ENCODE peak calls at places on chromosomes 13 and 19, in nine cellular contexts. One of them, this sample, is unnamed.
A peak's percentile ranks its signal among the peaks of the same experiment; 100 is the strongest.

GRCh38 chr13:110440946-110441731 is 120.4 kb downstream of the RAB20 start:
- DNase-seq in breast epithelium: no peak
- DNase-seq in fibroblast of lung: no peak
- DNase-seq in GOT3: no peak
- DNase-seq in frontal cortex: no peak
- DNase-seq in aorta: no peak
- DNase-seq in HFF-Myc: no peak
- DNase-seq in left ventricle myocardium inferior: no peak
- DNase-seq in central memory CD4-positive, alpha-beta T cell: no peak
- DNase-seq in this sample: no peak

GRCh38 chr13:76992548-76993001 is 694 bp downstream of the CLN5 start:
- DNase-seq in breast epithelium: peak; percentile 40
- DNase-seq in HFF-Myc: no peak
- DNase-seq in left ventricle myocardium inferior: no peak
- DNase-seq in frontal cortex: no peak
- DNase-seq in aorta: peak; percentile 57
- DNase-seq in fibroblast of lung: peak; percentile 14
- DNase-seq in central memory CD4-positive, alpha-beta T cell: no peak
- DNase-seq in GOT3: no peak
- DNase-seq in this sample: peak; percentile 66

GRCh38 chr13:42947925-42948324 is 44.1 kb downstream of the EPSTI1 start:
- DNase-seq in HFF-Myc: no peak
- DNase-seq in frontal cortex: no peak
- DNase-seq in aorta: no peak
- DNase-seq in fibroblast of lung: no peak
- DNase-seq in breast epithelium: no peak
- DNase-seq in GOT3: no peak
- DNase-seq in left ventricle myocardium inferior: no peak
- DNase-seq in central memory CD4-positive, alpha-beta T cell: no peak
- DNase-seq in this sample: no peak

GRCh38 chr13:97266328-97266727 is 44.2 kb downstream of the MBNL2 start:
- DNase-seq in fibroblast of lung: peak; percentile 61
- DNase-seq in aorta: no peak
- DNase-seq in frontal cortex: no peak
- DNase-seq in GOT3: no peak
- DNase-seq in left ventricle myocardium inferior: no peak
- DNase-seq in breast epithelium: no peak
- DNase-seq in central memory CD4-positive, alpha-beta T cell: no peak
- DNase-seq in HFF-Myc: no peak
- DNase-seq in this sample: no peak

GRCh38 chr13:68748038-68748437 is 1359.6 kb upstream of the ATXN8OS start:
- DNase-seq in fibroblast of lung: peak; percentile 65
- DNase-seq in aorta: no peak
- DNase-seq in HFF-Myc: no peak
- DNase-seq in frontal cortex: no peak
- DNase-seq in central memory CD4-positive, alpha-beta T cell: no peak
- DNase-seq in GOT3: no peak
- DNase-seq in left ventricle myocardium inferior: no peak
- DNase-seq in breast epithelium: no peak
- DNase-seq in this sample: no peak

GRCh38 chr13:113489549-113490495 is 689 bp downstream of the DCUN1D2 start:
- DNase-seq in breast epithelium: no peak
- DNase-seq in aorta: no peak
- DNase-seq in GOT3: no peak
- DNase-seq in fibroblast of lung: peak; percentile 48
- DNase-seq in central memory CD4-positive, alpha-beta T cell: peak; percentile 21
- DNase-seq in HFF-Myc: no peak
- DNase-seq in left ventricle myocardium inferior: no peak
- DNase-seq in frontal cortex: peak; percentile 54
- DNase-seq in this sample: peak; percentile 47

GRCh38 chr19:32265991-32266390 is 79.4 kb upstream of the ZNF507 start:
- DNase-seq in aorta: no peak
- DNase-seq in central memory CD4-positive, alpha-beta T cell: no peak
- DNase-seq in HFF-Myc: no peak
- DNase-seq in breast epithelium: no peak
- DNase-seq in frontal cortex: no peak
- DNase-seq in left ventricle myocardium inferior: no peak
- DNase-seq in fibroblast of lung: no peak
- DNase-seq in GOT3: no peak
- DNase-seq in this sample: no peak

GRCh38 chr19:46902402-46902766 is 41.6 kb downstream of the ARHGAP35 start:
- DNase-seq in frontal cortex: no peak
- DNase-seq in fibroblast of lung: peak; percentile 49
- DNase-seq in breast epithelium: peak; percentile 55
- DNase-seq in HFF-Myc: no peak
- DNase-seq in central memory CD4-positive, alpha-beta T cell: no peak
- DNase-seq in left ventricle myocardium inferior: no peak
- DNase-seq in GOT3: no peak
- DNase-seq in aorta: no peak
- DNase-seq in this sample: no peak

GRCh38 chr19:11821474-11821873 is 7.4 kb downstream of the ZNF440 start:
- DNase-seq in left ventricle myocardium inferior: no peak
- DNase-seq in HFF-Myc: no peak
- DNase-seq in aorta: no peak
- DNase-seq in fibroblast of lung: peak; percentile 31
- DNase-seq in central memory CD4-positive, alpha-beta T cell: no peak
- DNase-seq in frontal cortex: no peak
- DNase-seq in GOT3: no peak
- DNase-seq in breast epithelium: no peak
- DNase-seq in this sample: no peak

GRCh38 chr19:52188822-52189744 is 769 bp upstream of the PPP2R1A start:
- DNase-seq in aorta: no peak
- DNase-seq in fibroblast of lung: no peak
- DNase-seq in GOT3: no peak
- DNase-seq in breast epithelium: peak; percentile 87
- DNase-seq in frontal cortex: no peak
- DNase-seq in HFF-Myc: no peak
- DNase-seq in left ventricle myocardium inferior: peak; percentile 83
- DNase-seq in central memory CD4-positive, alpha-beta T cell: no peak
- DNase-seq in this sample: no peak

GRCh38 chr13:42561752-42562467 is 12.0 kb upstream of the TNFSF11 start:
- DNase-seq in fibroblast of lung: no peak
- DNase-seq in breast epithelium: no peak
- DNase-seq in HFF-Myc: no peak
- DNase-seq in aorta: no peak
- DNase-seq in central memory CD4-positive, alpha-beta T cell: no peak
- DNase-seq in frontal cortex: no peak
- DNase-seq in left ventricle myocardium inferior: no peak
- DNase-seq in GOT3: no peak
- DNase-seq in this sample: no peak

GRCh38 chr13:66859934-66860867 is 369.9 kb downstream of the PCDH9 start:
- DNase-seq in left ventricle myocardium inferior: no peak
- DNase-seq in fibroblast of lung: no peak
- DNase-seq in breast epithelium: no peak
- DNase-seq in aorta: no peak
- DNase-seq in frontal cortex: no peak
- DNase-seq in HFF-Myc: no peak
- DNase-seq in GOT3: no peak
- DNase-seq in central memory CD4-positive, alpha-beta T cell: no peak
- DNase-seq in this sample: no peak

GRCh38 chr13:23411706-23412105 is 21.8 kb downstream of the SACS start:
- DNase-seq in aorta: no peak
- DNase-seq in frontal cortex: no peak
- DNase-seq in central memory CD4-positive, alpha-beta T cell: no peak
- DNase-seq in HFF-Myc: no peak
- DNase-seq in breast epithelium: no peak
- DNase-seq in fibroblast of lung: no peak
- DNase-seq in GOT3: no peak
- DNase-seq in left ventricle myocardium inferior: no peak
- DNase-seq in this sample: no peak

GRCh38 chr13:51282322-51282721 is 57.2 kb upstream of the SERPINE3 start:
- DNase-seq in left ventricle myocardium inferior: peak; percentile 57
- DNase-seq in fibroblast of lung: no peak
- DNase-seq in HFF-Myc: no peak
- DNase-seq in frontal cortex: no peak
- DNase-seq in breast epithelium: no peak
- DNase-seq in central memory CD4-positive, alpha-beta T cell: no peak
- DNase-seq in aorta: no peak
- DNase-seq in GOT3: no peak
- DNase-seq in this sample: no peak

GRCh38 chr19:55640577-55641375 is at the start of gene ZNF580:
- DNase-seq in left ventricle myocardium inferior: peak; percentile 71
- DNase-seq in frontal cortex: peak; percentile 82
- DNase-seq in central memory CD4-positive, alpha-beta T cell: peak; percentile 40
- DNase-seq in GOT3: no peak
- DNase-seq in HFF-Myc: no peak
- DNase-seq in breast epithelium: peak; percentile 63
- DNase-seq in fibroblast of lung: peak; percentile 91
- DNase-seq in aorta: peak; percentile 78
- DNase-seq in this sample: peak; percentile 60

GRCh38 chr13:93227906-93228801 is 1.5 kb downstream of the GPC6 start:
- DNase-seq in aorta: peak; percentile 61
- DNase-seq in frontal cortex: peak; percentile 35
- DNase-seq in breast epithelium: no peak
- DNase-seq in GOT3: peak; percentile 55
- DNase-seq in central memory CD4-positive, alpha-beta T cell: no peak
- DNase-seq in HFF-Myc: no peak
- DNase-seq in left ventricle myocardium inferior: peak; percentile 33
- DNase-seq in fibroblast of lung: peak; percentile 89
- DNase-seq in this sample: peak; percentile 37

GRCh38 chr19:1884719-1885334 is 469 bp downstream of the ABHD17A start:
- DNase-seq in central memory CD4-positive, alpha-beta T cell: no peak
- DNase-seq in frontal cortex: no peak
- DNase-seq in GOT3: no peak
- DNase-seq in aorta: no peak
- DNase-seq in HFF-Myc: no peak
- DNase-seq in left ventricle myocardium inferior: no peak
- DNase-seq in breast epithelium: no peak
- DNase-seq in fibroblast of lung: no peak
- DNase-seq in this sample: no peak

This sample was measured in G401.